ENCODE peak calls at places on chromosomes 11 and 22, in seven cellular contexts. B is GM10248; U is activated naive CD8-positive, alpha-beta T cell treated with anti-CD3 and anti-CD28 coated beads, Interleukin-2, amount 50 U/mL, for 16 hours; Y is left kidney; O is stimulated activated CD4-positive, alpha-beta T cell treated with anti-CD3 and anti-CD28 coated beads, Interleukin-4, amount 100 ng/mL, for 48 hours; F is fibroblast of lung; P is EL. H is an unnamed sample.
A peak's percentile ranks its signal among the peaks of the same experiment; 100 is the strongest.

GRCh38 chr11:118565062-118565461 is 669 bp downstream of the IFT46 start:
- DNase-seq in B (no peak), U (no peak), Y (no peak), O (no peak), F (peak; percentile 34), P (peak; percentile 6), H (peak; percentile 31)

GRCh38 chr11:131253885-131254204 is 116.6 kb upstream of the NTM start:
- DNase-seq in B (no peak), U (no peak), Y (peak; percentile 39), O (no peak), F (peak; percentile 22), P (no peak), H (no peak)

GRCh38 chr11:110566577-110566976 is 136.8 kb downstream of the FDX1 start:
- DNase-seq in B (no peak), U (no peak), Y (no peak), O (no peak), F (no peak), P (no peak), H (no peak)

GRCh38 chr22:23780146-23780748 is 6.5 kb upstream of the SMARCB1 start:
- DNase-seq in B (no peak), U (no peak), Y (no peak), O (no peak), F (no peak), P (no peak), H (no peak)

GRCh38 chr22:31647516-31647915 is 14.5 kb downstream of the PISD start:
- DNase-seq in B (no peak), U (no peak), Y (no peak), O (no peak), F (peak; percentile 65), P (peak; percentile 84), H (peak; percentile 90)

GRCh38 chr22:20779014-20779812 is 5.3 kb downstream of the SERPIND1 start:
- DNase-seq in B (no peak), U (no peak), Y (no peak), O (no peak), F (no peak), P (no peak), H (no peak)

GRCh38 chr11:2458321-2458720 is 13.5 kb downstream of the KCNQ1 start:
- DNase-seq in B (no peak), U (no peak), Y (no peak), O (no peak), F (no peak), P (no peak), H (no peak)

GRCh38 chr11:706439-706956 is 467 bp downstream of the EPS8L2 start:
- DNase-seq in B (no peak), U (no peak), Y (peak; percentile 39), O (no peak), F (peak; percentile 51), P (peak; percentile 69), H (no peak)

GRCh38 chr11:5891216-5891800 is 1.7 kb upstream of the OR52E5 start:
- DNase-seq in B (no peak), U (no peak), Y (peak; percentile 1), O (no peak), F (peak; percentile 16), P (peak; percentile 2), H (peak; percentile 29)

GRCh38 chr22:24401824-24402434 is 25.5 kb upstream of the ADORA2A start:
- DNase-seq in B (no peak), U (no peak), Y (no peak), O (no peak), F (no peak), P (no peak), H (no peak)

GRCh38 chr22:23237201-23237798 is 57.0 kb downstream of the BCR start:
- DNase-seq in B (no peak), U (no peak), Y (peak; percentile 92), O (no peak), F (peak; percentile 67), P (no peak), H (peak; percentile 41)

GRCh38 chr11:30775123-30775522 is 189.0 kb upstream of the MPPED2 start:
- DNase-seq in B (no peak), U (no peak), Y (no peak), O (no peak), F (no peak), P (no peak), H (no peak)

GRCh38 chr11:32225491-32226285 is 134.8 kb downstream of the RCN1 start:
- DNase-seq in B (no peak), U (no peak), Y (no peak), O (no peak), F (no peak), P (no peak), H (no peak)

GRCh38 chr22:45582236-45582954 is 79.7 kb downstream of the FBLN1 start:
- DNase-seq in B (no peak), U (no peak), Y (no peak), O (no peak), F (no peak), P (no peak), H (no peak)

GRCh38 chr11:118622376-118623290 is 15.2 kb downstream of the PHLDB1 start:
- DNase-seq in B (no peak), U (no peak), Y (peak; percentile 78), O (no peak), F (peak; percentile 63), P (peak; percentile 90), H (peak; percentile 66)

GRCh38 chr11:7904910-7905309 is 26.2 kb downstream of the OR10A6 start:
- DNase-seq in B (no peak), U (no peak), Y (peak; percentile 57), O (no peak), F (peak; percentile 62), P (peak; percentile 72), H (peak; percentile 24)

GRCh38 chr11:73149105-73149504 is 7.0 kb upstream of the FCHSD2 start:
- DNase-seq in B (no peak), U (no peak), Y (no peak), O (no peak), F (no peak), P (no peak), H (no peak)

GRCh38 chr22:50739894-50740293 is 1.9 kb downstream of the ACR start:
- DNase-seq in B (no peak), U (no peak), Y (no peak), O (no peak), F (no peak), P (no peak), H (no peak)

GRCh38 chr11:114354076-114354475 is 46.2 kb downstream of the C11orf71 start:
- DNase-seq in B (no peak), U (no peak), Y (peak; percentile 23), O (no peak), F (peak; percentile 84), P (peak; percentile 94), H (peak; percentile 87)

GRCh38 chr11:20156280-20156875 is 3.9 kb downstream of the DBX1 start:
- DNase-seq in B (peak; percentile 45), U (no peak), Y (peak; percentile 15), O (no peak), F (no peak), P (no peak), H (no peak)

GRCh38 chr22:43969021-43969878 is 14.0 kb downstream of the SAMM50 start:
- DNase-seq in B (no peak), U (no peak), Y (no peak), O (no peak), F (no peak), P (no peak), H (no peak)

GRCh38 chr11:77728203-77728786 is 90.7 kb upstream of the CLNS1A start:
- DNase-seq in B (no peak), U (no peak), Y (peak; percentile 4), O (no peak), F (no peak), P (no peak), H (no peak)

GRCh38 chr11:134949121-134949591 is 537.1 kb upstream of the B3GAT1 start:
- DNase-seq in B (no peak), U (no peak), Y (peak; percentile 59), O (no peak), F (peak; percentile 79), P (peak; percentile 13), H (peak; percentile 86)

GRCh38 chr22:30206964-30207363 is 39.6 kb downstream of the LIF start:
- DNase-seq in B (no peak), U (no peak), Y (peak; percentile 84), O (no peak), F (peak; percentile 88), P (peak; percentile 99), H (peak; percentile 96)

GRCh38 chr22:38792833-38793232 is 1.1 kb downstream of the DNAL4 start:
- DNase-seq in B (no peak), U (no peak), Y (no peak), O (no peak), F (peak; percentile 24), P (peak; percentile 36), H (no peak)

GRCh38 chr11:130592056-130592455 is 143.6 kb downstream of the ADAMTS15 start:
- DNase-seq in B (no peak), U (no peak), Y (no peak), O (no peak), F (peak; percentile 32), P (no peak), H (peak; percentile 54)

GRCh38 chr11:67356867-67357561 is 3.7 kb upstream of the POLD4 start:
- DNase-seq in B (peak; percentile 81), U (peak; percentile 40), Y (peak; percentile 94), O (peak; percentile 41), F (peak; percentile 84), P (peak; percentile 83), H (peak; percentile 85)

H was measured in fibroblast of pulmonary artery.